ENCODE peak calls at places on chromosomes 13 and 19, in six cellular contexts. S is neural crest cell; P is HS-5; Q is stimulated activated naive CD8-positive, alpha-beta T cell treated with anti-CD3 and anti-CD28 coated beads, Interleukin-15, amount 100 ng/mL, for 72 hours; W is islet precursor cell; J is NAMALWA. V is an unnamed sample.

GRCh38 chr19:41376998-41377365 is 649 bp downstream of the TMEM91 start:
- DNase-seq in S (no peak), P (no peak), Q (peak), W (no peak), J (no peak), V (no peak)

GRCh38 chr19:17718467-17718987 is 753 bp upstream of the MAP1S start:
- DNase-seq in S (no peak), P (no peak), Q (peak), W (no peak), J (peak), V (no peak)

GRCh38 chr13:114136576-114136975 is 4.2 kb upstream of the RASA3 start:
- DNase-seq in S (no peak), P (no peak), Q (no peak), W (no peak), J (no peak), V (no peak)

GRCh38 chr19:7868671-7869452 is 5.3 kb downstream of the PRR36 start:
- DNase-seq in S (peak), P (no peak), Q (peak), W (peak), J (peak), V (peak)

GRCh38 chr19:8596168-8596567 is 14.3 kb downstream of the ADAMTS10 start:
- DNase-seq in S (no peak), P (no peak), Q (no peak), W (no peak), J (no peak), V (no peak)

GRCh38 chr19:2500861-2501260 is 24.9 kb downstream of the GADD45B start:
- DNase-seq in S (no peak), P (no peak), Q (no peak), W (no peak), J (no peak), V (no peak)

GRCh38 chr13:30463820-30464495 is 1.8 kb downstream of the HMGB1 start:
- DNase-seq in S (no peak), P (no peak), Q (peak), W (peak), J (peak), V (no peak)

GRCh38 chr19:21921691-21922180 is 85.8 kb upstream of the ZNF43 start:
- DNase-seq in S (no peak), P (no peak), Q (no peak), W (no peak), J (no peak), V (no peak)

GRCh38 chr19:40331052-40331451 is 17.1 kb downstream of the C19orf47 start:
- DNase-seq in S (no peak), P (no peak), Q (no peak), W (peak), J (no peak), V (no peak)

GRCh38 chr13:99085139-99085845 is 107.4 kb upstream of the DOCK9 start:
- DNase-seq in S (no peak), P (no peak), Q (peak), W (peak), J (peak), V (no peak)

GRCh38 chr19:483332-484072 is 12.8 kb upstream of the MADCAM1 start:
- DNase-seq in S (no peak), P (no peak), Q (no peak), W (peak), J (no peak), V (no peak)

GRCh38 chr13:30346159-30346788 is 38.9 kb upstream of the KATNAL1 start:
- DNase-seq in S (no peak), P (no peak), Q (peak), W (no peak), J (no peak), V (peak)

GRCh38 chr13:112905619-112905989 is 63.4 kb upstream of the MCF2L start:
- DNase-seq in S (no peak), P (no peak), Q (no peak), W (no peak), J (no peak), V (no peak)

GRCh38 chr13:84439108-84439507 is 556.8 kb upstream of the SLITRK1 start:
- DNase-seq in S (no peak), P (no peak), Q (no peak), W (no peak), J (no peak), V (no peak)

GRCh38 chr19:5961969-5962945 is 15.7 kb downstream of the RANBP3 start:
- DNase-seq in S (no peak), P (no peak), Q (peak), W (no peak), J (peak), V (no peak)

GRCh38 chr19:50633973-50634372 is 5.7 kb downstream of the SYT3 start:
- DNase-seq in S (no peak), P (no peak), Q (no peak), W (no peak), J (no peak), V (no peak)

GRCh38 chr13:41833851-41834250 is 127.1 kb downstream of the VWA8 start:
- DNase-seq in S (no peak), P (no peak), Q (no peak), W (no peak), J (no peak), V (no peak)

GRCh38 chr13:75467009-75467728 is 14.8 kb downstream of the TBC1D4 start:
- DNase-seq in S (no peak), P (no peak), Q (no peak), W (no peak), J (no peak), V (no peak)

GRCh38 chr19:496333-496634 is at the start of gene MADCAM1:
- DNase-seq in S (no peak), P (no peak), Q (no peak), W (peak), J (no peak), V (no peak)

GRCh38 chr13:61685683-61686013 is 270.0 kb upstream of the PCDH20 start:
- DNase-seq in S (no peak), P (no peak), Q (no peak), W (peak), J (peak), V (no peak)

GRCh38 chr19:41265376-41266153 is 1.4 kb downstream of the HNRNPUL1 start:
- DNase-seq in S (peak), P (no peak), Q (peak), W (peak), J (peak), V (no peak)

GRCh38 chr19:18464646-18465045 is 26.7 kb upstream of the ISYNA1 start:
- DNase-seq in S (no peak), P (no peak), Q (no peak), W (no peak), J (no peak), V (no peak)

GRCh38 chr13:44271031-44271433 is 102.6 kb upstream of the SERP2 start:
- DNase-seq in S (no peak), P (no peak), Q (no peak), W (no peak), J (no peak), V (no peak)

GRCh38 chr19:1752009-1752756 is 1.1 kb upstream of the ONECUT3 start:
- DNase-seq in S (no peak), P (no peak), Q (no peak), W (no peak), J (peak), V (no peak)

V was measured in GM12878.